ENCODE peak calls at places on chromosomes 5 and 9, in eight cellular contexts. F, K, Q, D, J, H, G and S are unnamed samples.

GRCh38 chr5:4191024-4191423 is 595.4 kb downstream of the IRX1 start:
- DNase-seq in K (no peak), F (no peak), D (no peak), G (no peak), J (no peak), Q (no peak), H (no peak), S (no peak)

GRCh38 chr9:18043978-18044377 is 430.0 kb upstream of the ADAMTSL1 start:
- DNase-seq in F (no peak), K (no peak), H (no peak), Q (no peak), D (no peak), J (no peak), G (no peak), S (no peak)

GRCh38 chr5:149445739-149446369 is 66.8 kb upstream of the IL17B start:
- DNase-seq in Q (no peak), H (no peak), F (no peak), K (peak), D (peak), J (peak), G (no peak), S (no peak)

GRCh38 chr9:138058181-138058580 is 180.6 kb downstream of the CACNA1B start:
- DNase-seq in D (no peak), J (no peak), Q (no peak), K (peak), H (no peak), G (no peak), F (no peak), S (no peak)

GRCh38 chr5:1005904-1006655 is 2.5 kb upstream of the NKD2 start:
- DNase-seq in D (no peak), K (no peak), J (no peak), G (no peak), H (no peak), F (no peak), Q (no peak), S (no peak)

GRCh38 chr9:128771094-128771721 is 519 bp downstream of the ZER1 start:
- DNase-seq in D (no peak), F (peak), Q (no peak), H (no peak), G (peak), K (peak), J (no peak), S (no peak)

GRCh38 chr5:17178316-17178715 is 39.1 kb upstream of the BASP1 start:
- DNase-seq in H (no peak), D (no peak), G (no peak), F (no peak), Q (no peak), J (no peak), K (no peak), S (no peak)

GRCh38 chr5:132829742-132830435 is 558 bp downstream of the SHROOM1 start:
- DNase-seq in Q (peak), K (peak), H (peak), J (no peak), G (peak), D (peak), F (peak), S (peak)

GRCh38 chr9:706606-707451 is 134.7 kb upstream of the DMRT1 start:
- DNase-seq in J (no peak), D (no peak), K (peak), H (no peak), F (no peak), G (peak), Q (no peak), S (peak)

GRCh38 chr9:114424126-114424525 is 36.3 kb upstream of the AKNA start:
- DNase-seq in F (no peak), K (peak), D (no peak), J (no peak), Q (no peak), G (no peak), H (no peak), S (no peak)

GRCh38 chr9:138073408-138073807 is 195.8 kb downstream of the CACNA1B start:
- DNase-seq in G (no peak), F (no peak), H (no peak), K (no peak), J (no peak), Q (no peak), D (no peak), S (no peak)

GRCh38 chr5:174303437-174304045 is 258.0 kb downstream of the NSG2 start:
- DNase-seq in J (no peak), K (no peak), F (no peak), D (no peak), Q (no peak), H (no peak), G (no peak), S (no peak)

GRCh38 chr5:18798058-18798457 is 1163.8 kb downstream of the TAF11L14 start:
- DNase-seq in F (no peak), J (no peak), Q (no peak), K (no peak), H (no peak), D (no peak), G (no peak), S (no peak)

GRCh38 chr5:146667633-146668032 is 151.6 kb upstream of the GPR151 start:
- DNase-seq in G (no peak), K (no peak), H (no peak), D (peak), J (peak), Q (no peak), F (peak), S (no peak)

GRCh38 chr9:133952598-133953550 is 39.2 kb downstream of the VAV2 start:
- DNase-seq in H (no peak), D (no peak), G (no peak), K (peak), J (no peak), Q (no peak), F (no peak), S (no peak)

GRCh38 chr5:125549322-125549871 is 803.0 kb upstream of the ZNF608 start:
- DNase-seq in D (no peak), F (no peak), H (no peak), K (no peak), J (no peak), G (peak), Q (no peak), S (no peak)

GRCh38 chr5:125457617-125458016 is 711.2 kb upstream of the ZNF608 start:
- DNase-seq in G (no peak), H (no peak), F (no peak), K (no peak), Q (no peak), J (no peak), D (no peak), S (no peak)

GRCh38 chr9:122135529-122135859 is 24.1 kb downstream of the NDUFA8 start:
- DNase-seq in D (no peak), F (no peak), H (no peak), Q (no peak), J (no peak), K (no peak), G (no peak), S (no peak)

GRCh38 chr5:132257131-132258101 is at the start of gene PDLIM4:
- DNase-seq in Q (no peak), J (no peak), G (peak), F (no peak), H (no peak), D (no peak), K (no peak), S (no peak)

GRCh38 chr5:151130922-151131891 is 26.4 kb downstream of the ANXA6 start:
- DNase-seq in D (no peak), Q (no peak), G (no peak), J (no peak), K (no peak), F (no peak), H (no peak), S (no peak)

GRCh38 chr9:73269430-73270101 is 117.9 kb downstream of the ANXA1 start:
- DNase-seq in Q (no peak), J (no peak), H (no peak), G (no peak), D (peak), K (no peak), F (no peak), S (no peak)

GRCh38 chr5:148856424-148856823 is 30.0 kb downstream of the ADRB2 start:
- DNase-seq in G (no peak), J (no peak), F (no peak), H (no peak), D (no peak), K (no peak), Q (no peak), S (no peak)

GRCh38 chr5:181028032-181028819 is 11.8 kb upstream of the BTNL9 start:
- DNase-seq in J (no peak), Q (no peak), D (no peak), K (no peak), F (no peak), H (no peak), G (no peak), S (no peak)

GRCh38 chr5:114311943-114312342 is 49.9 kb upstream of the KCNN2 start:
- DNase-seq in D (no peak), F (no peak), H (no peak), Q (no peak), K (no peak), J (no peak), G (no peak), S (no peak)

GRCh38 chr9:85212887-85213286 is 528.9 kb downstream of the AGTPBP1 start:
- DNase-seq in G (no peak), D (peak), Q (no peak), J (peak), H (no peak), K (no peak), F (no peak), S (no peak)

GRCh38 chr5:33854733-33855151 is 37.0 kb downstream of the ADAMTS12 start:
- DNase-seq in Q (no peak), H (no peak), J (peak), K (no peak), G (no peak), F (no peak), D (peak), S (no peak)

GRCh38 chr9:96344458-96345180 is 38.9 kb downstream of the SLC35D2 start:
- DNase-seq in D (peak), F (peak), H (no peak), K (no peak), J (peak), G (peak), Q (no peak), S (no peak)

GRCh38 chr5:36874465-36874864 is 2.1 kb upstream of the NIPBL start:
- DNase-seq in F (peak), G (no peak), K (no peak), Q (no peak), D (no peak), J (no peak), H (no peak), S (no peak)

GRCh38 chr5:148998174-148998797 is 64.6 kb downstream of the SH3TC2 start:
- DNase-seq in F (peak), G (peak), K (no peak), J (no peak), H (no peak), Q (no peak), D (no peak), S (no peak)

GRCh38 chr5:137617806-137618205 is 118.1 kb downstream of the KLHL3 start:
- DNase-seq in G (no peak), Q (no peak), J (peak), K (no peak), D (no peak), F (no peak), H (no peak), S (no peak)

GRCh38 chr5:24819841-24820240 is 175.1 kb upstream of the CDH10 start:
- DNase-seq in D (no peak), G (no peak), Q (no peak), K (no peak), J (no peak), F (peak), H (no peak), S (no peak)